ENCODE peak calls at places on chromosomes 6 and 20, in four cellular contexts. Z, I, J and N are unnamed samples.
A peak's percentile ranks its signal among the peaks of the same experiment; 100 is the strongest.

GRCh38 chr6:100664274-100665040 is 199.7 kb upstream of the SIM1 start:
- DNase-seq in I (no peak), Z (no peak), J (no peak), N (no peak)

GRCh38 chr6:83062225-83062624 is 3.4 kb downstream of the UBE3D start:
- DNase-seq in J (no peak), Z (no peak), I (no peak), N (no peak)

GRCh38 chr6:90025418-90026089 is 131.3 kb downstream of the GJA10 start:
- DNase-seq in J (no peak), I (no peak), Z (no peak), N (no peak)

GRCh38 chr6:829646-830045 is 136.7 kb upstream of the EXOC2 start:
- DNase-seq in Z (no peak), I (no peak), J (no peak), N (no peak)

GRCh38 chr6:56040271-56040670 is 164.9 kb upstream of the BMP5 start:
- DNase-seq in I (no peak), J (no peak), Z (no peak), N (no peak)

GRCh38 chr6:37319856-37320255 is 33.9 kb upstream of the RNF8 start:
- DNase-seq in Z (no peak), J (no peak), I (no peak), N (no peak)

GRCh38 chr20:39269031-39269461 is 306.9 kb downstream of the DHX35 start:
- DNase-seq in I (peak; percentile 73), J (no peak), Z (peak; percentile 55), N (no peak)

GRCh38 chr6:93418113-93418447 is 1.3 kb downstream of the EPHA7 start:
- DNase-seq in I (no peak), J (no peak), Z (no peak), N (no peak)

GRCh38 chr6:24191346-24191745 is 65.3 kb downstream of the NRSN1 start:
- DNase-seq in J (no peak), Z (no peak), I (no peak), N (no peak)

GRCh38 chr20:63017076-63017825 is 10.5 kb upstream of the BHLHE23 start:
- DNase-seq in J (no peak), I (no peak), Z (no peak), N (no peak)

GRCh38 chr6:81241717-81242116 is 510.8 kb downstream of the TENT5A start:
- DNase-seq in Z (no peak), J (no peak), I (no peak), N (no peak)

GRCh38 chr6:1701668-1702353 is 92.1 kb downstream of the FOXC1 start:
- DNase-seq in I (no peak), Z (peak; percentile 26), J (no peak), N (no peak)

GRCh38 chr6:17865243-17865642 is 122.2 kb downstream of the KIF13A start:
- DNase-seq in I (no peak), J (peak; percentile 97), Z (peak; percentile 20), N (no peak)

GRCh38 chr6:11229267-11230043 is 3.0 kb downstream of the NEDD9 start:
- DNase-seq in J (no peak), Z (no peak), I (no peak), N (no peak)

GRCh38 chr6:44395501-44395900 is 8.0 kb downstream of the CDC5L start:
- DNase-seq in J (no peak), Z (no peak), I (no peak), N (no peak)

GRCh38 chr6:52304917-52305316 is 20.4 kb upstream of the MCM3 start:
- DNase-seq in I (no peak), J (no peak), Z (no peak), N (no peak)

GRCh38 chr6:36840471-36841461 is 1.5 kb upstream of the CPNE5 start:
- DNase-seq in Z (peak; percentile 44), I (no peak), J (no peak), N (no peak)

GRCh38 chr6:2748183-2748582 is 2.5 kb downstream of the MYLK4 start:
- DNase-seq in I (no peak), Z (no peak), J (no peak), N (no peak)

GRCh38 chr6:170459451-170459850 is 93.7 kb downstream of the PSMB1 start:
- DNase-seq in Z (peak; percentile 50), J (no peak), I (no peak), N (no peak)

GRCh38 chr6:7727150-7727950 is 1.5 kb downstream of the BMP6 start:
- DNase-seq in J (no peak), I (no peak), Z (peak; percentile 20), N (no peak)

GRCh38 chr6:143279385-143279784 is 171.1 kb downstream of the ADAT2 start:
- DNase-seq in J (no peak), Z (no peak), I (no peak), N (no peak)

GRCh38 chr20:59455392-59456341 is 148.7 kb upstream of the PHACTR3 start:
- DNase-seq in J (no peak), Z (peak; percentile 31), I (no peak), N (no peak)

GRCh38 chr6:69018911-69019310 is 383.8 kb downstream of the ADGRB3 start:
- DNase-seq in I (no peak), J (no peak), Z (no peak), N (no peak)

GRCh38 chr6:43734294-43734665 is 35.7 kb upstream of the VEGFA start:
- DNase-seq in I (no peak), J (no peak), Z (no peak), N (no peak)

GRCh38 chr6:159008656-159009288 is 8.8 kb upstream of the RSPH3 start:
- DNase-seq in J (no peak), I (no peak), Z (no peak), N (no peak)

GRCh38 chr6:139768196-139768595 is 393.7 kb upstream of the CITED2 start:
- DNase-seq in Z (no peak), I (no peak), J (no peak), N (no peak)

GRCh38 chr6:79302341-79302740 is 67.9 kb upstream of the HMGN3 start:
- DNase-seq in Z (no peak), J (peak; percentile 21), I (no peak), N (no peak)

DNA sequence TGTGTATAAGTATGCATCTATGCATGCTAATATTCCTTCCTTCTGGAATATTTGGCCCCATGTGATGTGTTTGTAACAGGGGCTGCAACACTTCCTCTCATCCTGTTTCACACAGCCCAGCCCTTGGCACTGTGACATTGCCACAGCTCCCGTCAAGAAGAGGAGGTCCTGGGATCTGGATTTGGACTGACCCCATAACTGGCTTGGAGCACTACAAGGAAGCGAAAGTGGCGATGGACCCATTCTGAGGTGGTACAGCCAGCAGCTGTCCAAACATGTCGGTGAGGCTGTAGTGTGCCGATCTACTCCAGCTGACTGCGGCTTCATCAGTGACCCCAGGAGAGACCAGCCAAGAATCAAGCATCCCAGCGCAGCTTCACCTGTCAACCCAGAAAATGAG is 18.2 kb downstream of the SYNDIG1 start:
- DNase-seq in I (no peak), Z (no peak), J (no peak), N (no peak)
- TF ChIP-seq CTCF in I (no peak), Z (no peak), J (no peak), N (no peak)

DNA sequence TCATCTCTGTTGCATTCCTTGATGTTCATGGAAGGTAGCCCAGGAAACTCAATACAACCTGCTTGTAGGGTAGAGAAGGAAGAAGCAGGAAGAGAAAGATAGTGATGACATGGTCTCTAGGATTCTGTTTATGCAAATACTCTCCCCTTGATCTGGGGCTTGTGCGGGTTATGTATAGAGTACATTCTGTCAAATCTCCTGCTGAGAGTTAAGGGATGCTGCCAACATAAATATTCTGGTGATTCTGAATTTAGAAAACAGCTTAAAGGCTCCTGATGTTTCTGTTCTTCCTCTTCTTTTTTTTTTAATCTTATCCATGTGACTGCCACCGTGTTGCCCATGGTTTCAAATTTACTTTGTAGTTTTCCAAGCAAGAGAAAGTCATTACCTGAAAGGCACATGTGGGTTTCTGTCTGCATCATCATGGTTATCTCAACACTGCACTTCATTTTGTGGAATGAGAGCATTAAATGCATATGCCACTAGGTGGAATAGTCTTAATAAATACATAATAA is 150.6 kb downstream of the RPS12 start:
- DNase-seq in Z (no peak), J (no peak), I (no peak), N (no peak)
- TF ChIP-seq CTCF in Z (no peak), J (no peak), I (no peak), N (no peak)

DNA sequence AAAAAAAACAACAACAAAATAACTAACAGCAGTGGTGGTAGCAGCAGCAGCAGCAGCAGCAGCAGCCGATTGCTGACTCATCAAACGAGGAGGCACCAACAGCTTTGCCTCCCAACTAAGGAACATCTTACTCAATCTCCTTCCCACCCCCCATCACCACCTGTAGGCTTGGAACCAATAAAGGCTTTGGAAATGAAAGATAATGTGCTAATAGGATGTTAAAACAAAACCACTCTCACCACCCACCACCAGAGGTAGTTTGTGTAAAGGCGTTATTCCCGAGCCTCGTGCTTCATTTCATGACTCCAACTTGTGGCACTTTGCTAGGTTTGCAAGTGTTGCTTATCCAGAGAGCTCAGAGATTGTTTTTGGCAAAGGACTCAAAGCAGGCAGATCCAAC is 346.5 kb downstream of the CD83 start:
- DNase-seq in Z (no peak), I (no peak), J (no peak), N (no peak)
- TF ChIP-seq CTCF in Z (no peak), I (no peak), J (no peak), N (no peak)

GRCh38 chr20:43508106-43508505 is 609 bp downstream of the L3MBTL1 start:
- DNase-seq in J (no peak), I (no peak), Z (no peak), N (no peak)

GRCh38 chr20:43506238-43506637 is 1.3 kb upstream of the L3MBTL1 start:
- DNase-seq in I (no peak), Z (no peak), J (no peak), N (no peak)

GRCh38 chr20:43508604-43509040 is 1.1 kb downstream of the L3MBTL1 start:
- DNase-seq in Z (no peak), I (no peak), J (no peak), N (no peak)

GRCh38 chr20:43511879-43512278 is 4.4 kb downstream of the L3MBTL1 start:
- DNase-seq in I (no peak), J (no peak), Z (no peak), N (no peak)

GRCh38 chr20:43507150-43508080 is at the start of gene L3MBTL1:
- DNase-seq in I (peak; percentile 77), J (no peak), Z (peak; percentile 38), N (no peak)
- TF ChIP-seq CTCF in I (peak; percentile 32), J (no peak), Z (no peak), N (no peak)

DNA sequence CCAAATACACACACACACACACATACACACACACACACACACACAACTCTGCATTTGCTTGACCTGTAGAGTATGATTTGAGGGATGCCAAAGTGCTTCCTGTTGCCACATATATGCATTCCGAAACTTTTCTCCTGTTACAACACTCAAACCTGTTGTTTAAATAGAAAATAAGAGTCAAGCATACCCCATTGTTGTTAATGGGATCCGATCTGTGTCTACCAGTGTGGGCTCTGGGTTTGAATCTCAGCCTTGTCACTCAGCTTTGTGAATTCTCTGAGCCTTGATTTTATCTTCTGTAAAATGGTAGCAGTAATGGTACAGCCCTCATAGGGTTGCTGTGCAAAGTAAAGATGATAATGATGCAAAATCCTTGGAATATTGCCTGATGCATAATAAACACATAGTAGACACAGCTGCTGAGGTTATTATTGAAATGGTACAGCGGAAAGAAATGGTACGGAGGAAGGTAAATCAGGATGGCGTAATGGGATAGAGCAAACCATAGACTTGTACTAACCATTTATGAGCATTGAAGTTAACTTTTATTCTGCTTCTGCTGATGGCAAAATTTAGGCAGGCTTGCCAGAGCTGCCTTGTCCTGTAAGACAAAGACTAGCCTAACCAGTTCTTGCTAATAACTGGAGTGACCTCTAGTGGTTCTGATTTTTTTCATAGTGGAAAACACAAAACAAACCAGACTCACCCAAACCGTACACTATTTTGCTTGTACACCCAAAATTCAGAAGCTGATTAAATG is 113.4 kb upstream of the PHACTR1 start:
- DNase-seq in Z (no peak), I (no peak), J (no peak), N (no peak)
- TF ChIP-seq CTCF in Z (peak; percentile 39), I (peak; percentile 71), J (peak; percentile 47), N (peak; percentile 7)